ENCODE peak calls at places on chromosomes 12 and 14, in four cellular contexts. T, W, J and Q are unnamed samples.

GRCh38 chr14:21997300-21997699 is 323.7 kb upstream of the OR4E1 start:
- DNase-seq in T (peak; percentile 31), W (no peak), J (peak; percentile 43), Q (no peak)

GRCh38 chr12:85803231-85803630 is 33.0 kb downstream of the RASSF9 start:
- DNase-seq in T (no peak), W (no peak), J (no peak), Q (no peak)

GRCh38 chr12:24911284-24911791 is 37.6 kb downstream of the BCAT1 start:
- DNase-seq in T (no peak), W (no peak), J (peak; percentile 94), Q (no peak)

GRCh38 chr12:59887204-59887603 is 291.4 kb downstream of the SLC16A7 start:
- DNase-seq in T (no peak), W (no peak), J (no peak), Q (no peak)

GRCh38 chr12:10331642-10332239 is 24.1 kb downstream of the KLRD1 start:
- DNase-seq in T (peak; percentile 56), W (peak; percentile 25), J (peak; percentile 49), Q (peak; percentile 32)

GRCh38 chr12:81758421-81759214 is 532 bp downstream of the PPFIA2 start:
- DNase-seq in T (no peak), W (no peak), J (no peak), Q (no peak)

GRCh38 chr14:71482701-71483100 is 449.5 kb upstream of the RGS6 start:
- DNase-seq in T (no peak), W (no peak), J (no peak), Q (no peak)

GRCh38 chr14:34554540-34555250 is 15.2 kb upstream of the EAPP start:
- DNase-seq in T (no peak), W (no peak), J (no peak), Q (peak; percentile 42)

GRCh38 chr12:113978080-113978479 is 12.0 kb upstream of the RBM19 start:
- DNase-seq in T (no peak), W (no peak), J (no peak), Q (no peak)

GRCh38 chr12:57138526-57139272 is 8.7 kb downstream of the LRP1-AS start:
- DNase-seq in T (no peak), W (peak; percentile 61), J (peak; percentile 83), Q (no peak)

GRCh38 chr12:92417343-92417742 is 271.7 kb upstream of the BTG1 start:
- DNase-seq in T (no peak), W (no peak), J (no peak), Q (no peak)

GRCh38 chr12:105928436-105928835 is 210.3 kb downstream of the NUAK1 start:
- DNase-seq in T (no peak), W (no peak), J (no peak), Q (no peak)

GRCh38 chr12:65609359-65609771 is 214.9 kb upstream of the HMGA2 start:
- DNase-seq in T (peak; percentile 48), W (no peak), J (no peak), Q (no peak)

GRCh38 chr14:60356921-60357550 is 108.0 kb downstream of the PPM1A start:
- DNase-seq in T (no peak), W (no peak), J (no peak), Q (no peak)

GRCh38 chr12:91608562-91608961 is 425.9 kb upstream of the DCN start:
- DNase-seq in T (no peak), W (no peak), J (no peak), Q (no peak)

GRCh38 chr14:75271514-75271913 is 7.1 kb upstream of the FOS start:
- DNase-seq in T (no peak), W (no peak), J (no peak), Q (no peak)

GRCh38 chr12:77648716-77649115 is 182.0 kb upstream of the NAV3 start:
- DNase-seq in T (no peak), W (no peak), J (no peak), Q (no peak)

GRCh38 chr12:47249719-47250506 is 170.2 kb upstream of the AMIGO2 start:
- DNase-seq in T (no peak), W (peak; percentile 46), J (no peak), Q (no peak)

GRCh38 chr14:37592288-37593274 is 2.5 kb downstream of the FOXA1 start:
- DNase-seq in T (no peak), W (no peak), J (no peak), Q (no peak)

GRCh38 chr12:712172-712863 is 40.1 kb upstream of the WNK1 start:
- DNase-seq in T (no peak), W (no peak), J (no peak), Q (no peak)

GRCh38 chr12:128458301-128458974 is 191.5 kb downstream of the TMEM132C start:
- DNase-seq in T (no peak), W (no peak), J (no peak), Q (no peak)

GRCh38 chr12:85834378-85834777 is 1.8 kb downstream of the RASSF9 start:
- DNase-seq in T (no peak), W (no peak), J (no peak), Q (no peak)

GRCh38 chr14:96762650-96763049 is 34.5 kb upstream of the VRK1 start:
- DNase-seq in T (peak; percentile 80), W (peak; percentile 91), J (peak; percentile 67), Q (peak; percentile 24)

GRCh38 chr12:110917467-110917866 is 2.9 kb downstream of the MYL2 start:
- DNase-seq in T (peak; percentile 71), W (no peak), J (peak; percentile 35), Q (no peak)

GRCh38 chr12:25130741-25131188 is 64.2 kb downstream of the DNAI7 start:
- DNase-seq in T (peak; percentile 22), W (peak; percentile 15), J (peak; percentile 31), Q (peak; percentile 24)

GRCh38 chr12:109779382-109779781 is 53.8 kb downstream of the TRPV4 start:
- DNase-seq in T (no peak), W (peak; percentile 60), J (peak; percentile 47), Q (no peak)

GRCh38 chr14:78074546-78074945 is 95.6 kb upstream of the NRXN3 start:
- DNase-seq in T (no peak), W (no peak), J (no peak), Q (no peak)
- TF ChIP-seq TCF7L2 in T (no peak), W (no peak), J (no peak), Q (no peak)

DNA sequence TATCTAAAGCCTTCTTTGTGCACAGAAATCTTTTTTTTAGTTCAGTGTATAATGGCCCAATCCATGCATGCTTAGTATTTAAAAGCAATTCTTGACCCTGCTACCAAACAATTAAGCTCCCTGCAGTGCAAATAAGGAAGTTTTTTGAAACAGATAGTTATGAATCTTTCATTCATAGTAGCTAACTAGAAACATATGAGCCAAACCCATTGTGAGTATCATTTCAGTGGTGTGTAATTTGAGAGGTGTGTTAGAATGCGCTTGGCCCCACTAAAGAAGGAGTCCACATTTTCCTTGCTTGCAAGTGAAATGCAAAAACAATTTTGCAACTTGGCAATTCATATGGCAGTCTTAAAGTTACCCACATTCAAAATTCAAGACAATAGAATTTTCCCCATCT is 14.4 kb downstream of the EPS8 start:
- DNase-seq in T (no peak), W (no peak), J (no peak), Q (no peak)
- TF ChIP-seq TCF7L2 in T (no peak), W (no peak), J (no peak), Q (no peak)

GRCh38 chr12:62351326-62351725 is 91.1 kb downstream of the USP15 start:
- DNase-seq in T (no peak), W (no peak), J (no peak), Q (no peak)

GRCh38 chr12:62346817-62347216 is 86.6 kb downstream of the USP15 start:
- DNase-seq in T (no peak), W (no peak), J (no peak), Q (no peak)

GRCh38 chr12:62350554-62350953 is 90.3 kb downstream of the USP15 start:
- DNase-seq in T (no peak), W (no peak), J (no peak), Q (no peak)

GRCh38 chr12:62345667-62346066 is 85.5 kb downstream of the USP15 start:
- DNase-seq in T (no peak), W (no peak), J (no peak), Q (no peak)

DNA sequence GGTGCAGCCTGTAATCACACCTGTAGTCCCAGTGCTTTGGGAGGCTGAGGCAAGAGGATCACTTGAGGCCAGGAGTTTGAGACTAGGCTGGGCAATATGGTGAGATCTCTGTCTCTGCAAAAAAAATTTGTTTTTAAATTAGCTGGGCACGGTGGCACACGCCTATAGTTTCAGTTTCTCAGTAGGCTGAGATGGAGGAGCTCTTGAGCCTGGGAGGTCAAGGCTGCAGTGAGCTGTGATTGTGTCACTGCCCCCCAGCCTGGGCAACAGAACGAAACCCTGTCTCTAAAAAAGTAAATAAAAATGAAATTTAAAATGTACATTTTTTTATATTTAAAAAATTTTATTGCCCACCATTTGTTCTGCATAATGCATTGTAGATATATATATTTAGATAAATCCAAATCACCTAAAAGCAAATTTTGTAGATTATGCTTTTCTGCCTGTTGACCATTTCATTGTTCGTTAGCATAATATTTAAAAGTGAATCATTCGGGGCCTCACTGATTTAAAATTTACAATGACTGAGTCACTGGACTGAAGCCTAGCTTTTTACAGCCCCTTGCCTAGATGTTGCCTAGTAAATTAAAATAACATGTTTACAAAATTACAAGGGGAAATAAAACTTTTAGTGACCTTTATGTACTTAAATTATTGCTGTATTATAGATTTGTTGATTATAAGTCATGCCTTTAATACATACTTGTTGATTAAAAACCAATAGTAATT is 87.9 kb downstream of the USP15 start:
- DNase-seq in T (no peak), W (no peak), J (no peak), Q (no peak)
- TF ChIP-seq TCF7L2 in T (no peak), W (no peak), J (no peak), Q (no peak)

GRCh38 chr12:107774349-107775029 is at the start of gene ASCL4:
- DNase-seq in T (no peak), W (no peak), J (no peak), Q (no peak)
- TF ChIP-seq TCF7L2 in T (no peak), W (no peak), J (no peak), Q (no peak)